ENCODE peak calls at places on chromosomes 5 and 9, in seven cellular contexts. Q is stimulated activated CD4-positive, alpha-beta T cell treated with anti-CD3 and anti-CD28 coated beads, Interleukin-1b, Interleukin-23, amount 100 ng/mL, for 24 hours; I is psoas muscle; V is activated CD8-positive, alpha-beta T cell treated with anti-CD3 and anti-CD28 coated beads for 36 hours; B is sciatic nerve; D is activated CD4-positive, alpha-beta T cell treated with anti-CD3 and anti-CD28 coated beads, Interleukin-2, amount 10 ng/mL, durations not matched to agents 24 days and 14 days; H is endothelial cell. X is an unnamed sample.

GRCh38 chr5:73464016-73464745 is 15.6 kb upstream of the FOXD1 start:
- DNase-seq in Q (no peak), I (no peak), V (no peak), B (no peak), D (no peak), H (no peak), X (no peak)

GRCh38 chr9:133457233-133457632 is 2.5 kb upstream of the CACFD1 start:
- DNase-seq in Q (no peak), I (no peak), V (no peak), B (no peak), D (no peak), H (no peak), X (no peak)

GRCh38 chr9:111926421-111926875 is 29.8 kb downstream of the UGCG start:
- DNase-seq in Q (no peak), I (peak; percentile 55), V (peak; percentile 75), B (no peak), D (peak; percentile 83), H (peak; percentile 6), X (no peak)

GRCh38 chr5:150204588-150204960 is 14.7 kb downstream of the SLC6A7 start:
- DNase-seq in Q (no peak), I (no peak), V (no peak), B (no peak), D (no peak), H (no peak), X (no peak)

GRCh38 chr5:179233909-179234562 is 111.2 kb downstream of the ADAMTS2 start:
- DNase-seq in Q (no peak), I (no peak), V (no peak), B (peak; percentile 22), D (no peak), H (no peak), X (peak; percentile 47)

GRCh38 chr5:97629281-97629680 is 446.2 kb upstream of the RIOK2 start:
- DNase-seq in Q (no peak), I (peak; percentile 49), V (no peak), B (peak; percentile 73), D (no peak), H (no peak), X (peak; percentile 59)

GRCh38 chr5:2729189-2729588 is 22.3 kb downstream of the IRX2 start:
- DNase-seq in Q (no peak), I (no peak), V (no peak), B (no peak), D (no peak), H (no peak), X (no peak)

GRCh38 chr5:55021465-55021864 is 2.6 kb upstream of the GZMK start:
- DNase-seq in Q (no peak), I (no peak), V (no peak), B (no peak), D (no peak), H (no peak), X (no peak)

GRCh38 chr9:82961504-82962125 is 101.3 kb downstream of the RASEF start:
- DNase-seq in Q (peak; percentile 18), I (peak; percentile 61), V (peak; percentile 76), B (peak; percentile 80), D (peak; percentile 79), H (peak; percentile 84), X (no peak)

GRCh38 chr9:107484117-107484723 is 5.3 kb downstream of the KLF4 start:
- DNase-seq in Q (no peak), I (no peak), V (no peak), B (no peak), D (peak; percentile 61), H (peak; percentile 33), X (no peak)

GRCh38 chr5:153952893-153953292 is 85.8 kb downstream of the FAM114A2 start:
- DNase-seq in Q (no peak), I (no peak), V (no peak), B (no peak), D (no peak), H (no peak), X (no peak)

GRCh38 chr5:147466581-147466980 is 43.3 kb downstream of the DPYSL3 start:
- DNase-seq in Q (no peak), I (no peak), V (no peak), B (no peak), D (no peak), H (no peak), X (no peak)

GRCh38 chr5:66407739-66408138 is 188.5 kb upstream of the MAST4 start:
- DNase-seq in Q (no peak), I (no peak), V (no peak), B (no peak), D (no peak), H (no peak), X (no peak)

GRCh38 chr5:1527533-1528205 is 3.9 kb upstream of the LPCAT1 start:
- DNase-seq in Q (no peak), I (peak; percentile 21), V (no peak), B (peak; percentile 33), D (no peak), H (no peak), X (peak; percentile 52)

GRCh38 chr9:123346026-123346425 is 10.0 kb upstream of the CRB2 start:
- DNase-seq in Q (no peak), I (no peak), V (no peak), B (no peak), D (no peak), H (no peak), X (no peak)

GRCh38 chr9:117415584-117415937 is 704 bp upstream of the ASTN2 start:
- DNase-seq in Q (no peak), I (no peak), V (no peak), B (no peak), D (no peak), H (peak; percentile 22), X (no peak)

GRCh38 chr5:29175774-29176173 is 2017.7 kb upstream of the CDH6 start:
- DNase-seq in Q (no peak), I (no peak), V (no peak), B (no peak), D (no peak), H (no peak), X (no peak)

GRCh38 chr5:17258429-17258828 is 41.0 kb downstream of the BASP1 start:
- DNase-seq in Q (no peak), I (no peak), V (no peak), B (no peak), D (no peak), H (no peak), X (no peak)

GRCh38 chr9:137370865-137371520 is 52.0 kb downstream of the EXD3 start:
- DNase-seq in Q (no peak), I (peak; percentile 40), V (no peak), B (peak; percentile 58), D (no peak), H (no peak), X (no peak)

GRCh38 chr9:121718063-121718462 is 66.6 kb downstream of the DAB2IP start:
- DNase-seq in Q (no peak), I (no peak), V (no peak), B (no peak), D (no peak), H (no peak), X (no peak)

GRCh38 chr5:150577378-150577777 is 63.1 kb upstream of the SYNPO start:
- DNase-seq in Q (no peak), I (no peak), V (no peak), B (peak; percentile 30), D (no peak), H (no peak), X (no peak)

GRCh38 chr9:84310903-84311302 is 29.7 kb downstream of the SLC28A3 start:
- DNase-seq in Q (no peak), I (no peak), V (no peak), B (no peak), D (no peak), H (peak; percentile 15), X (no peak)

GRCh38 chr5:139835656-139836055 is 40.0 kb downstream of the PSD2 start:
- DNase-seq in Q (no peak), I (no peak), V (no peak), B (no peak), D (no peak), H (no peak), X (no peak)

GRCh38 chr5:72179816-72180440 is 72.7 kb downstream of the MAP1B start:
- DNase-seq in Q (no peak), I (no peak), V (no peak), B (no peak), D (no peak), H (no peak), X (no peak)

GRCh38 chr5:59189482-59189881 is 606.6 kb downstream of the RAB3C start:
- DNase-seq in Q (no peak), I (no peak), V (no peak), B (no peak), D (peak; percentile 41), H (no peak), X (no peak)

GRCh38 chr9:76720245-76720644 is 44.0 kb upstream of the PCA3 start:
- DNase-seq in Q (no peak), I (no peak), V (no peak), B (no peak), D (no peak), H (no peak), X (no peak)

GRCh38 chr5:5767286-5767928 is 344.9 kb downstream of the ICE1 start:
- DNase-seq in Q (no peak), I (no peak), V (no peak), B (no peak), D (no peak), H (no peak), X (no peak)

GRCh38 chr5:61052870-61053269 is 107.9 kb downstream of the NDUFAF2 start:
- DNase-seq in Q (no peak), I (no peak), V (no peak), B (no peak), D (no peak), H (no peak), X (no peak)

GRCh38 chr9:81767921-81768320 is 78.6 kb upstream of the TLE1 start:
- DNase-seq in Q (no peak), I (no peak), V (no peak), B (no peak), D (no peak), H (no peak), X (no peak)